ENCODE peak calls at places on chromosome 13, in nine cellular contexts. R is A549, O is K562, I is HL-60, U is SK-N-SH, V is HCT116, F is Panc1, E is GM12878, X is HepG2. J is an unnamed sample.

GRCh38 chr13:97142452-97142851 is 79.7 kb upstream of the MBNL2 start:
- DNase-seq in R (peak; percentile 74), O (peak; percentile 34), I (no peak), U (no peak), V (peak; percentile 78), F (no peak), E (no peak), X (peak; percentile 30), J (peak; percentile 56)

GRCh38 chr13:41186481-41186880 is 7.9 kb downstream of the KBTBD7 start:
- DNase-seq in R (no peak), O (no peak), I (no peak), U (no peak), V (no peak), F (no peak), E (no peak), X (peak; percentile 15), J (no peak)

GRCh38 chr13:28865312-28865711 is 45.2 kb downstream of the MTUS2 start:
- DNase-seq in R (no peak), O (no peak), I (no peak), U (no peak), V (no peak), F (no peak), E (no peak), X (no peak), J (no peak)

GRCh38 chr13:85659493-85659892 is 139.7 kb downstream of the SLITRK6 start:
- DNase-seq in R (no peak), O (no peak), I (peak; percentile 53), U (no peak), V (no peak), F (no peak), E (no peak), X (no peak), J (no peak)

GRCh38 chr13:25232937-25233515 is 54.3 kb downstream of the MTMR6 start:
- DNase-seq in R (peak; percentile 41), O (peak; percentile 17), I (no peak), U (peak; percentile 55), V (peak; percentile 19), F (no peak), E (no peak), X (peak; percentile 41), J (peak; percentile 69)

GRCh38 chr13:113448885-113449692 is 4.2 kb downstream of the ADPRHL1 start:
- DNase-seq in R (peak; percentile 96), O (peak; percentile 74), I (no peak), U (no peak), V (peak; percentile 96), F (peak; percentile 62), E (peak; percentile 4), X (peak; percentile 91), J (no peak)

GRCh38 chr13:50129065-50129922 is 114.0 kb downstream of the KCNRG start:
- DNase-seq in R (no peak), O (no peak), I (no peak), U (no peak), V (no peak), F (no peak), E (no peak), X (no peak), J (peak; percentile 58)

GRCh38 chr13:73428137-73428536 is 369.3 kb downstream of the KLF5 start:
- DNase-seq in R (peak; percentile 67), O (no peak), I (no peak), U (no peak), V (peak; percentile 81), F (no peak), E (no peak), X (no peak), J (no peak)

DNA sequence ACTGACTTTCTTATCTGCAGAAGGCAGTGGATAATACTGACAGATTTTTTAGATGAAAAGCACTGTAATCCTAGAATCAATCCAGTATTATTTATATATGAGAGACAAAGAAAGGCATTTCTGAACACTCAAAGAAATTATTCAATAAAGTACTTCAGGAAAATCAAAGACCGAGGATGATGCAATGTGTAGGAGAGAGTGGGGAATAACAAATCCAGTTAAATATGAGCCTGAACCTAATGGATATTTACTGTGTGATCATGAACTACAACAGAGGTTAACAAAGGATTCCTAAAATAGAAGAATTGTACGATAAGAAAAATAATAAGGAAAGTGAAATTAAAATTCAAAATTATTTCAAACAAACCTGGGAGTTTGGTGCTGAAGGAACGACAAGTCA is 69.3 kb downstream of the ANKRD10 start:
- DNase-seq in R (no peak), O (no peak), I (no peak), U (no peak), V (no peak), F (no peak), E (no peak), X (no peak), J (no peak)
- TF ChIP-seq REST in R (no peak), O (no peak), I (no peak), U (no peak), V (no peak), F (no peak), E (no peak), X (no peak), J (no peak)

DNA sequence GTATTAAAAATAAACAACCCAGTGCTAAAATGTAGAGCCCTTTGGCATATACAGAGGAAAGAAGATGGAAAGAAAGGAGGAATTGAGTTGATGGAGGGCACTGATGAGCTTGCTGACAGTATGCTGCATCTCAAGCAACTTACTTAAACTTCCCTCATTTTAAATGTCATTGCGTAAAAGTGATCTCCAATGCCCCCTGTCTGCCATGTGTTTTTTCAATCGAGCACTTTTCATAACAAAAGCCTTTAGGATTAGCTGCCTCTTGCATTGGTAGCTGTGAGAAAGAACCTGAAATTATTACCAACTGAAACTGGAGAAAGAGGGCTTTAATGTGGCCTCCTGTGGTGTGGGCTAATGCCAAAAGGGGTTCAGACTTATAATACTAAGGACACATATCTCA is 541.6 kb downstream of the SUCLA2 start:
- DNase-seq in R (no peak), O (no peak), I (no peak), U (peak; percentile 3), V (no peak), F (no peak), E (no peak), X (no peak), J (peak; percentile 59)
- TF ChIP-seq REST in R (no peak), O (no peak), I (no peak), U (no peak), V (no peak), F (no peak), E (no peak), X (no peak), J (no peak)

GRCh38 chr13:59266478-59267063 is 897.2 kb downstream of the DIAPH3 start:
- DNase-seq in R (no peak), O (no peak), I (no peak), U (no peak), V (no peak), F (no peak), E (no peak), X (no peak), J (no peak)
- TF ChIP-seq REST in R (no peak), O (no peak), I (no peak), U (no peak), V (no peak), F (no peak), E (no peak), X (no peak), J (no peak)

GRCh38 chr13:71797487-71797886 is 69.5 kb downstream of the DACH1 start:
- DNase-seq in R (no peak), O (no peak), I (peak; percentile 31), U (no peak), V (no peak), F (no peak), E (no peak), X (no peak), J (no peak)

GRCh38 chr13:71801781-71802180 is 65.2 kb downstream of the DACH1 start:
- DNase-seq in R (no peak), O (no peak), I (no peak), U (peak; percentile 61), V (no peak), F (no peak), E (no peak), X (no peak), J (no peak)

GRCh38 chr13:71801165-71801564 is 65.8 kb downstream of the DACH1 start:
- DNase-seq in R (no peak), O (no peak), I (no peak), U (no peak), V (no peak), F (no peak), E (no peak), X (no peak), J (no peak)

GRCh38 chr13:71799320-71799719 is 67.7 kb downstream of the DACH1 start:
- DNase-seq in R (no peak), O (no peak), I (no peak), U (no peak), V (no peak), F (no peak), E (no peak), X (no peak), J (no peak)

DNA sequence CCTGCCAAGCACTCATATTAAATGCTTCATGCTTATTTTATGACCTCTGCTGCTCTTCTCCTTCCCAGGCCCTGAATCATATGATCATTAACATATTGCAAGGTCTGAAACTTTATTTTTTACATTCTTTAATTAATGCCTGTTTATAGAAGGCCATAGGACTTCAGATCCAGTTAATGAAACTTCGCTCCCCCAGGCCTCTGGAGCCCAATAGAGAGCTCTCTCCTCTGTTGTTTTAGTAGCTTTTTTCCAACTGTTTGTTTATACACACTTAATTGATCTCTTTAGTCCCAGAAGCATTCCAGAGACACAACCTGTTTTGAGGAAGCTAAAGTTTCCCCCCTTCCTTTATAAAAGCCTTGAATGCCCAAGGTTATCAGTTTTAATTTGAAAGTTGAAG is 68.3 kb downstream of the DACH1 start:
- DNase-seq in R (no peak), O (no peak), I (no peak), U (no peak), V (no peak), F (no peak), E (no peak), X (no peak), J (no peak)
- TF ChIP-seq REST in R (no peak), O (no peak), I (no peak), U (no peak), V (no peak), F (no peak), E (no peak), X (no peak), J (no peak)

GRCh38 chr13:66425741-66426140 is 804.4 kb downstream of the PCDH9 start:
- DNase-seq in R (no peak), O (no peak), I (no peak), U (no peak), V (no peak), F (no peak), E (no peak), X (no peak), J (no peak)
- TF ChIP-seq REST in R (no peak), O (no peak), I (no peak), U (no peak), V (no peak), F (no peak), E (no peak), X (no peak), J (no peak)